ENCODE peak calls at places on chromosomes 3 and 15, in ten cellular contexts. F is cardiac muscle cell, O is heart left ventricle, R is stomach, U is endodermal cell, C is A549, Z is thoracic aorta, Y is GM23338, B is upper lobe of right lung, G is lower lobe of right lung. L is an unnamed sample.

GRCh38 chr3:197372076-197372661 is 73.8 kb upstream of the DLG1 start:
- DNase-seq in F (no peak), O (no peak), R (peak; percentile 39), U (no peak), C (no peak), Z (no peak), Y (peak; percentile 35), B (no peak), G (no peak), L (no peak)

GRCh38 chr3:157182879-157183278 is 22.9 kb upstream of the CCNL1 start:
- DNase-seq in F (no peak), O (no peak), R (no peak), U (no peak), C (no peak), Z (no peak), Y (no peak), B (no peak), G (no peak), L (no peak)

GRCh38 chr15:41897327-41897726 is 3.5 kb upstream of the SPTBN5 start:
- DNase-seq in F (no peak), O (no peak), R (no peak), U (peak; percentile 44), C (no peak), Z (no peak), Y (no peak), B (no peak), G (no peak), L (no peak)

GRCh38 chr3:64084640-64085039 is 61.3 kb upstream of the PSMD6 start:
- DNase-seq in F (no peak), O (no peak), R (no peak), U (no peak), C (peak; percentile 76), Z (no peak), Y (no peak), B (no peak), G (no peak), L (no peak)

GRCh38 chr3:58383904-58384303 is 49.7 kb downstream of the PDHB start:
- DNase-seq in F (no peak), O (no peak), R (no peak), U (no peak), C (no peak), Z (no peak), Y (no peak), B (no peak), G (no peak), L (peak; percentile 42)

GRCh38 chr15:81133782-81134461 is at the start of gene CFAP161:
- DNase-seq in F (peak; percentile 95), O (peak; percentile 75), R (peak; percentile 75), U (peak; percentile 98), C (peak; percentile 33), Z (peak; percentile 16), Y (peak; percentile 96), B (peak; percentile 83), G (peak; percentile 80), L (peak; percentile 72)

GRCh38 chr3:1196997-1197396 is 104.2 kb downstream of the CNTN6 start:
- DNase-seq in F (no peak), O (no peak), R (no peak), U (no peak), C (no peak), Z (no peak), Y (no peak), B (no peak), G (no peak), L (no peak)

GRCh38 chr3:53820756-53821580 is 25.3 kb downstream of the CHDH start:
- DNase-seq in F (no peak), O (no peak), R (peak; percentile 21), U (no peak), C (no peak), Z (no peak), Y (no peak), B (peak; percentile 52), G (no peak), L (peak; percentile 33)

GRCh38 chr3:55487376-55488241 is 503 bp upstream of the WNT5A start:
- DNase-seq in F (peak; percentile 68), O (peak; percentile 29), R (no peak), U (peak; percentile 78), C (peak; percentile 18), Z (no peak), Y (peak; percentile 66), B (peak; percentile 76), G (peak; percentile 61), L (no peak)

GRCh38 chr15:28094732-28095521 is 4.2 kb downstream of the OCA2 start:
- DNase-seq in F (peak; percentile 44), O (no peak), R (peak; percentile 85), U (peak; percentile 86), C (no peak), Z (no peak), Y (peak; percentile 63), B (peak; percentile 93), G (peak; percentile 90), L (peak; percentile 85)

DNA sequence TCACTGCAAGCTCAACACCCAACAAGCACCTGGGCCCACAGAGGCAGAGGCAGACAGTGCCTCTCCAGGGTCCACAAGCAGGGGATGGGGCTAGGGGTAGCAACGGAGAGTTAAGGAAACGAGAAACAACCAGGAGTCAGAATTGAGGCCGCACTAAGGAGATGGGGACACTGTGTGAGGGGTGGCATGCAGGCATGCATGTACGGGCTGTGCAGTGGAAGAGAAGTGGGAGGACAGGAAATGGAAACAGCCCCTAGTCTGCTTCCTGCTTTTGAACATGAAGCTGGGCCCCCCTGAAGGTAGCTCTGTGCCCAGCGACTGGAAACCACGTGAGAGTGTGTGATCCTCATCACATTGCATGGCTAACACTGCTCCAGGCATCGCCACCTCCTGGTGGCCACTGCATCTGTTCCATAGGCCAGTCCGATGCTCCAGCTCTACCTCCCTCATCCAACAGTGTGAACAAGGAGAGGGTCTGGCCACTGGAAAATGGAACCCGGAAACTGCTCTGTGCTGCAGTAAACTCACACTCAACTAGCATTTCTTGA is 44.0 kb downstream of the XXYLT1 start:
- DNase-seq in F (peak; percentile 33), O (peak; percentile 13), R (peak; percentile 29), U (peak; percentile 75), C (no peak), Z (no peak), Y (peak; percentile 45), B (peak; percentile 43), G (no peak), L (no peak)
- TF ChIP-seq CTCF in F (peak; percentile 57), O (peak; percentile 36), R (peak; percentile 10), U (peak; percentile 73), C (no peak), Z (no peak), Y (peak; percentile 34), B (no peak), G (peak; percentile 19), L (no peak)

DNA sequence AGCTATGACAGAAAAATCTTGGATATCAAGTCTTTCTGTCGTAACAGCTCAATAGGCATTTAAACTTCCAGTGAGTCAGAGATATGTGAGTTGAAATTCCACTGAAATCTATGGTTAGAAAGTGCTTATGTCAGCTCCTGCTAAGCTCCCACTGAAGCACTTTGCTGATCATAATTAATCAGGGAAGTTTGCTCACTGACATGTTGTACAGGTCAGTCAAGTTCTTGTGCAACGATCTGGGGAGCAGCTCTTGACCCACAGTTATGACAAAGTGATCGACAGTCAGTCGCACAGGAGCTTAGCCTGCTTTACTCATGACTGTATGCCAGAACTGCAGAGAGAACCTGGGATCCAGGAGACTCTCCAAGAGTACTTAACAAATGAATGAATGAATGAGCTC is 453.5 kb downstream of the SOX2 start:
- DNase-seq in F (peak; percentile 36), O (no peak), R (peak; percentile 67), U (no peak), C (no peak), Z (no peak), Y (no peak), B (no peak), G (peak; percentile 50), L (no peak)
- H3K4me1 ChIP-seq in F (peaks cover 4% of the 10 kb centered on the region), O (no peaks in the 10 kb centered on the region), R (no peaks in the 10 kb centered on the region), U (no peaks in the 10 kb centered on the region), C (no peaks in the 10 kb centered on the region), Z (no peaks in the 10 kb centered on the region), Y (peaks cover 1% of the 10 kb centered on the region), B (no peaks in the 10 kb centered on the region), G (no peaks in the 10 kb centered on the region), L (no peaks in the 10 kb centered on the region)

DNA sequence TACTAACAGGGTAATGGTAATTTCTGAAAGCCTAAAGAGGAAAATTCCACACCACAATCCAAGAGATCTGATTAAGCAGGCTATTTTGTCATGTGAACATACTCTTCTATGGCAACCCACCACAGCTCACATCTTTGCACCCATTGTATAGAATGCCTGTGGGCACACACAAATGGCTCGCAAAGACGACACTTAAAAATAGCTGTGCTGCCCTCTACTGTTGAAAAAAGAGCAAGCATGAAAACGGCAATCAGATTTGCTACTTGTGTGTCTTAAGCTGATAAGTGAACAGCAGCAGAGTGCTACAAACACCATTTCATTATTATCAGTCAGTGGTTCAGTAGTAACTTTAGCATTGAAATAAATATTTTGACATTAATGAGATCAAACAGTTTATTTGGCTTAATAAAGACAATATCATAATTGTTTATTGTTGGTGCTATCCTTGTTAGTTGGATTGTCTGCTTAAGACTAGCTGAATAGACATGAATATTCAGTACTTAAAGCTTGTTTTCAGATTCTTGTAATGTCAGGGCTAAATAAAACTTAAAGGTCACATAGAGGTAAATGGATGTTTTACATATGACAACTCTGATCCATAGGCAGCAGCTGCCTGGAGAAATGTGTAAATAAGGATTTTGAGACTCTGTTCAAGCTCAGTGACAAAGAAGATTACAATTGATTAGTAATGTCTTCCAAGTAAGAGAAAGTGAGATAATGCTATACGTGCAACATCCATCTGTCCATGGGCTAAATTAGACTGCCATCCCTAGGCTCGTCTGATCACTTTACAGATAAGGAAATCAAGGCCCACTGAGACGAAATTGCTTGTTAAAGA is 199.1 kb downstream of the LRRN1 start:
- DNase-seq in F (peak; percentile 36), O (no peak), R (no peak), U (peak; percentile 78), C (no peak), Z (no peak), Y (peak; percentile 86), B (no peak), G (no peak), L (no peak)
- TF ChIP-seq CTCF in F (peak; percentile 16), O (peak; percentile 46), R (peak; percentile 26), U (peak; percentile 90), C (peak; percentile 40), Z (no peak), Y (peak; percentile 91), B (peak; percentile 53), G (peak; percentile 50), L (no peak)

GRCh38 chr3:11603628-11604027 is 40.1 kb downstream of the VGLL4 start:
- DNase-seq in F (no peak), O (no peak), R (no peak), U (no peak), C (no peak), Z (no peak), Y (no peak), B (no peak), G (no peak), L (peak; percentile 88)

GRCh38 chr3:11606090-11606784 is 37.5 kb downstream of the VGLL4 start:
- DNase-seq in F (no peak), O (no peak), R (no peak), U (no peak), C (no peak), Z (no peak), Y (no peak), B (no peak), G (no peak), L (no peak)

GRCh38 chr3:11606865-11607440 is 36.8 kb downstream of the VGLL4 start:
- DNase-seq in F (no peak), O (no peak), R (no peak), U (no peak), C (no peak), Z (no peak), Y (no peak), B (no peak), G (no peak), L (no peak)

GRCh38 chr3:11604139-11604895 is 39.4 kb downstream of the VGLL4 start:
- DNase-seq in F (no peak), O (no peak), R (no peak), U (no peak), C (no peak), Z (no peak), Y (no peak), B (no peak), G (no peak), L (no peak)

GRCh38 chr3:11605398-11605797 is 38.3 kb downstream of the VGLL4 start:
- DNase-seq in F (no peak), O (no peak), R (no peak), U (no peak), C (no peak), Z (no peak), Y (no peak), B (no peak), G (no peak), L (no peak)
- H3K4me1 ChIP-seq in F (peaks cover 55% of the 10 kb centered on the region), O (peaks cover 61% of the 10 kb centered on the region), R (peaks cover 80% of the 10 kb centered on the region), U (peaks cover 15% of the 10 kb centered on the region), C (peaks cover 37% of the 10 kb centered on the region), Z (peaks cover 34% of the 10 kb centered on the region), Y (peaks cover 56% of the 10 kb centered on the region), B (peaks cover 54% of the 10 kb centered on the region), G (peaks cover 48% of the 10 kb centered on the region), L (peaks cover 7% of the 10 kb centered on the region)

L was measured in tibial artery.